ENCODE peak calls at places on chromosomes 7 and 10, in four cellular contexts. One of them, this sample, is unnamed.

GRCh38 chr10:34653530-34653929 is 161.6 kb downstream of the PARD3 start:
- DNase-seq in right lobe of liver: no peak
- DNase-seq in IMR-90: no peak
- DNase-seq in Peyer's patch: no peak
- DNase-seq in this sample: no peak

GRCh38 chr7:19066109-19066508 is 51.3 kb downstream of the TWIST1 start:
- DNase-seq in Peyer's patch: no peak
- DNase-seq in right lobe of liver: no peak
- DNase-seq in IMR-90: peak
- DNase-seq in this sample: no peak

GRCh38 chr10:18044976-18045720 is 93.4 kb downstream of the SLC39A12 start:
- DNase-seq in IMR-90: peak
- DNase-seq in right lobe of liver: no peak
- DNase-seq in Peyer's patch: no peak
- DNase-seq in this sample: no peak

GRCh38 chr7:50962962-50963374 is 180.3 kb upstream of the GRB10 start:
- DNase-seq in Peyer's patch: peak
- DNase-seq in right lobe of liver: peak
- DNase-seq in IMR-90: no peak
- DNase-seq in this sample: peak

GRCh38 chr10:86260564-86260963 is 106.0 kb downstream of the GRID1 start:
- DNase-seq in right lobe of liver: no peak
- DNase-seq in Peyer's patch: peak
- DNase-seq in IMR-90: no peak
- DNase-seq in this sample: no peak

GRCh38 chr10:6074489-6075301 is 12.5 kb upstream of the IL2RA start:
- DNase-seq in Peyer's patch: no peak
- DNase-seq in right lobe of liver: no peak
- DNase-seq in IMR-90: peak
- DNase-seq in this sample: no peak

GRCh38 chr10:116138897-116139296 is 134.1 kb downstream of the GFRA1 start:
- DNase-seq in Peyer's patch: no peak
- DNase-seq in IMR-90: no peak
- DNase-seq in right lobe of liver: no peak
- DNase-seq in this sample: no peak

GRCh38 chr7:157837047-157837446 is 500.2 kb downstream of the DNAJB6 start:
- DNase-seq in right lobe of liver: no peak
- DNase-seq in IMR-90: no peak
- DNase-seq in Peyer's patch: no peak
- DNase-seq in this sample: no peak

GRCh38 chr7:278081-278480 is 11.9 kb upstream of the FOXL3 start:
- DNase-seq in right lobe of liver: no peak
- DNase-seq in IMR-90: no peak
- DNase-seq in Peyer's patch: no peak
- DNase-seq in this sample: no peak

GRCh38 chr7:112212516-112213036 is 6.1 kb downstream of the ZNF277 start:
- DNase-seq in IMR-90: peak
- DNase-seq in Peyer's patch: no peak
- DNase-seq in right lobe of liver: no peak
- DNase-seq in this sample: no peak

GRCh38 chr10:63668081-63668480 is 146.9 kb downstream of the REEP3 start:
- DNase-seq in right lobe of liver: no peak
- DNase-seq in Peyer's patch: no peak
- DNase-seq in IMR-90: no peak
- DNase-seq in this sample: no peak

DNA sequence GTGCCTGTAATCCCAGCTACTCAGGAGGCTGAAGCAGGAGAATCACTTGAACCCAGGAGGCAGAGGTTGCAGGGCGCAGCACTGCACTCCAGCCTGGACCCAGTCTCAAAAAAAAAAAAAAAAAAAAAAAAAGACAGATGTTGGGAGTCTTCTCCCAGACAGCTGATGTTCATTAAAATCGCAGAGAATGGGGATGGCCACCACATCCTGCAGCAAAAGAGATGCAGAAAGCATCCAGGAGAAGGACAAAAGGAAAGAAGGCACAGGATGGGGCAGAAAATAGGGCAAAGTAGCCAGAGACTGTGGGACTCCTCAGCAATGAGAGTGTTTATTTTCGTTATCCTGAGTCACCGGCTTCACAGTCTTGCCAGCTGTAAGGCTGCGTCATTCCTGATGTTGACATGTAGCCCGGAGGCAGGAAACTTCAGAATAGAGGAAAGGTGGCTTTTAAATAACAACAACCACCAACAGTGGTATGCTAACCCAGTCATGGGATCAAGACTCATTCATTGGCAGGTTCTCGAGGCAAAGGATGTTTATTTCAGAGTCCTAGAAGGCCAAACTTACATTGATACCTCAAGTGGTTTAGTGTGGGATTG is 149.5 kb upstream of the SVIL start:
- DNase-seq in right lobe of liver: no peak
- DNase-seq in Peyer's patch: peak
- DNase-seq in IMR-90: peak
- DNase-seq in this sample: peak
- H3K27ac ChIP-seq in right lobe of liver: no peak
- H3K27ac ChIP-seq in Peyer's patch: peak
- H3K27ac ChIP-seq in IMR-90: peak
- H3K27ac ChIP-seq in this sample: no peak

DNA sequence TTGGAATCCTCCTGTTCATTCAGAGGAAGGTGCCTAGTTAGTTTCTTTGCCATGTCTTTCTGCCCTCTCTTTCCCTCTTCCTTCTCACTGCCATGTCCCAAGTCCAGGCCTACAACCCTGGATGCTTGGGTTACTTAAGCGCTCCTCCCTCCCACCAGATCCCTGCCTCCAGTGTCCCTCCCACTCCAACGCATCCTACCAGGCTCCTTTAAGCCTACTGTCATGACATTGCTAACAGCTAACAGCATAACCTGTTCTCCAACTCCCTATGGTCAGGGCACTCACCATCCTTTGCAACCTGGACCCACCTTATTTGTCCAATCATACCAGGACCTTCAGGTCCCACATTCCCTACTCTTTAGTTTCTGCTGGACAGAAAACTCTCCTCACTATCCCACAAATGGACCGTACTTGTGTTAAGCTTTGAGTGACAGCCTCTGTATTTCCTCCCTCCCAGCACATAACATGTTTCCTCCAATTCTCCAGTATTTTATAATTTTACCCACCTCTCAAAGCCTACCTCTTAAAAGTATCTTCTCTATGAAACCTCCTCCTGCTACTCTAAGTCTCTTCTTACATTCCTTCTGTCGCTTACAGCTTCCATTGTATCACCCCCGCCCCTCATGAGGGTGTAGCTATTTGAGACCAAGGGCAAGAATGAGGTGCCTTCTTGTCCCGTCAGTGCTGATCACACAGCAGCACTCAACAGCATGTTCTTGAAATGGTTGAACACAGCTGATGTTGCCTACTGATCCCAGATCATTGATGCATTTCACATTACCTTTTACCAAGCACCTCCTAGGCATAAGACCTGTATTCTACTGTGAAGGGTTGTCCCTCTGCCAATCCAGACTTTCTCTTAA is 1.7 kb downstream of the BLNK start:
- DNase-seq in IMR-90: no peak
- DNase-seq in Peyer's patch: peak
- DNase-seq in right lobe of liver: no peak
- DNase-seq in this sample: no peak
- H3K4me3 ChIP-seq in IMR-90: no peak
- H3K4me3 ChIP-seq in Peyer's patch: peak
- H3K4me3 ChIP-seq in right lobe of liver: peak
- H3K4me3 ChIP-seq in this sample: no peak

GRCh38 chr7:54955296-54955695 is 63.5 kb upstream of the EGFR start:
- DNase-seq in right lobe of liver: no peak
- DNase-seq in IMR-90: no peak
- DNase-seq in Peyer's patch: no peak
- DNase-seq in this sample: no peak
- H3K27ac ChIP-seq in right lobe of liver: no peak
- H3K27ac ChIP-seq in IMR-90: no peak
- H3K27ac ChIP-seq in Peyer's patch: no peak
- H3K27ac ChIP-seq in this sample: no peak

GRCh38 chr7:84196007-84196551 is 1.5 kb upstream of the SEMA3A start:
- DNase-seq in IMR-90: peak
- DNase-seq in right lobe of liver: no peak
- DNase-seq in Peyer's patch: no peak
- DNase-seq in this sample: no peak

GRCh38 chr7:84191842-84192241 is 2.7 kb downstream of the SEMA3A start:
- DNase-seq in Peyer's patch: no peak
- DNase-seq in right lobe of liver: no peak
- DNase-seq in IMR-90: peak
- DNase-seq in this sample: no peak

GRCh38 chr7:84195295-84196006 is 862 bp upstream of the SEMA3A start:
- DNase-seq in Peyer's patch: no peak
- DNase-seq in right lobe of liver: no peak
- DNase-seq in IMR-90: no peak
- DNase-seq in this sample: no peak

GRCh38 chr7:84194484-84195260 is at the start of gene SEMA3A:
- DNase-seq in right lobe of liver: no peak
- DNase-seq in Peyer's patch: peak
- DNase-seq in IMR-90: peak
- DNase-seq in this sample: peak

GRCh38 chr7:84193787-84194186 is 802 bp downstream of the SEMA3A start:
- DNase-seq in Peyer's patch: no peak
- DNase-seq in IMR-90: no peak
- DNase-seq in right lobe of liver: no peak
- DNase-seq in this sample: no peak
- H3K4me3 ChIP-seq in Peyer's patch: peak
- H3K4me3 ChIP-seq in IMR-90: peak
- H3K4me3 ChIP-seq in right lobe of liver: no peak
- H3K4me3 ChIP-seq in this sample: no peak

GRCh38 chr10:124022066-124022465 is 71.3 kb downstream of the CHST15 start:
- DNase-seq in IMR-90: no peak
- DNase-seq in Peyer's patch: no peak
- DNase-seq in right lobe of liver: no peak
- DNase-seq in this sample: no peak

GRCh38 chr10:124018886-124019525 is 74.4 kb downstream of the CHST15 start:
- DNase-seq in right lobe of liver: no peak
- DNase-seq in IMR-90: no peak
- DNase-seq in Peyer's patch: no peak
- DNase-seq in this sample: no peak

GRCh38 chr10:124017729-124018128 is 75.7 kb downstream of the CHST15 start:
- DNase-seq in Peyer's patch: no peak
- DNase-seq in IMR-90: no peak
- DNase-seq in right lobe of liver: no peak
- DNase-seq in this sample: no peak

GRCh38 chr10:124020871-124021823 is 72.3 kb downstream of the CHST15 start:
- DNase-seq in IMR-90: no peak
- DNase-seq in right lobe of liver: no peak
- DNase-seq in Peyer's patch: no peak
- DNase-seq in this sample: no peak

GRCh38 chr10:124019886-124020797 is 73.3 kb downstream of the CHST15 start:
- DNase-seq in Peyer's patch: no peak
- DNase-seq in IMR-90: no peak
- DNase-seq in right lobe of liver: no peak
- DNase-seq in this sample: no peak
- H3K27ac ChIP-seq in Peyer's patch: no peak
- H3K27ac ChIP-seq in IMR-90: no peak
- H3K27ac ChIP-seq in right lobe of liver: no peak
- H3K27ac ChIP-seq in this sample: no peak

GRCh38 chr7:113639221-113639620 is 279.6 kb downstream of the PPP1R3A start:
- DNase-seq in IMR-90: no peak
- DNase-seq in Peyer's patch: no peak
- DNase-seq in right lobe of liver: no peak
- DNase-seq in this sample: no peak
- H3K4me3 ChIP-seq in IMR-90: no peak
- H3K4me3 ChIP-seq in Peyer's patch: no peak
- H3K4me3 ChIP-seq in right lobe of liver: no peak
- H3K4me3 ChIP-seq in this sample: no peak

GRCh38 chr7:55534916-55535636 is 37.2 kb downstream of the VOPP1 start:
- DNase-seq in IMR-90: no peak
- DNase-seq in right lobe of liver: no peak
- DNase-seq in Peyer's patch: no peak
- DNase-seq in this sample: no peak

GRCh38 chr7:55536619-55537457 is 35.5 kb downstream of the VOPP1 start:
- DNase-seq in IMR-90: no peak
- DNase-seq in right lobe of liver: no peak
- DNase-seq in Peyer's patch: no peak
- DNase-seq in this sample: no peak

GRCh38 chr7:55537458-55537825 is 34.9 kb downstream of the VOPP1 start:
- DNase-seq in IMR-90: no peak
- DNase-seq in Peyer's patch: no peak
- DNase-seq in right lobe of liver: no peak
- DNase-seq in this sample: no peak

GRCh38 chr7:55534262-55534915 is 37.9 kb downstream of the VOPP1 start:
- DNase-seq in Peyer's patch: peak
- DNase-seq in right lobe of liver: peak
- DNase-seq in IMR-90: peak
- DNase-seq in this sample: no peak

GRCh38 chr7:55535637-55536016 is 36.7 kb downstream of the VOPP1 start:
- DNase-seq in IMR-90: no peak
- DNase-seq in Peyer's patch: no peak
- DNase-seq in right lobe of liver: no peak
- DNase-seq in this sample: no peak
- H3K27ac ChIP-seq in IMR-90: no peak
- H3K27ac ChIP-seq in Peyer's patch: peak
- H3K27ac ChIP-seq in right lobe of liver: no peak
- H3K27ac ChIP-seq in this sample: no peak

GRCh38 chr7:148884299-148885022 is 370 bp upstream of the EZH2 start:
- DNase-seq in IMR-90: peak
- DNase-seq in right lobe of liver: peak
- DNase-seq in Peyer's patch: peak
- DNase-seq in this sample: peak

GRCh38 chr7:148884049-148884298 is at the start of gene EZH2:
- DNase-seq in Peyer's patch: no peak
- DNase-seq in right lobe of liver: no peak
- DNase-seq in IMR-90: no peak
- DNase-seq in this sample: no peak

GRCh38 chr7:148883233-148884048 is 650 bp downstream of the EZH2 start:
- DNase-seq in Peyer's patch: peak
- DNase-seq in right lobe of liver: peak
- DNase-seq in IMR-90: no peak
- DNase-seq in this sample: peak

GRCh38 chr7:148882668-148883232 is 1.3 kb downstream of the EZH2 start:
- DNase-seq in Peyer's patch: no peak
- DNase-seq in IMR-90: no peak
- DNase-seq in right lobe of liver: no peak
- DNase-seq in this sample: no peak

GRCh38 chr7:148882192-148882591 is 1.9 kb downstream of the EZH2 start:
- DNase-seq in Peyer's patch: no peak
- DNase-seq in IMR-90: no peak
- DNase-seq in right lobe of liver: no peak
- DNase-seq in this sample: no peak
- H3K4me3 ChIP-seq in Peyer's patch: no peak
- H3K4me3 ChIP-seq in IMR-90: no peak
- H3K4me3 ChIP-seq in right lobe of liver: no peak
- H3K4me3 ChIP-seq in this sample: no peak

This sample was measured in body of pancreas.